ENCODE peak calls at places on chromosomes 3 and 15, in eight cellular contexts. A is cardiac muscle cell; V is NCI-H345; E is AG10803; Q is GM12891; Y is ureter; U is RWPE1; X is activated naive CD4-positive, alpha-beta T cell. T is an unnamed sample.

GRCh38 chr3:171092467-171092911 is 66.0 kb upstream of the SLC2A2 start:
- DNase-seq in A (no peak), V (no peak), E (no peak), Q (no peak), Y (no peak), U (no peak), X (no peak), T (no peak)

GRCh38 chr3:9676780-9677179 is 26.9 kb upstream of the CPNE9 start:
- DNase-seq in A (no peak), V (no peak), E (no peak), Q (no peak), Y (no peak), U (no peak), X (no peak), T (no peak)

GRCh38 chr15:60973637-60974415 is 255.3 kb downstream of the RORA start:
- DNase-seq in A (peak; percentile 28), V (no peak), E (peak; percentile 57), Q (no peak), Y (no peak), U (peak; percentile 59), X (no peak), T (no peak)

GRCh38 chr3:34038131-34038530 is 239.7 kb downstream of the PDCD6IP start:
- DNase-seq in A (no peak), V (no peak), E (no peak), Q (no peak), Y (no peak), U (no peak), X (no peak), T (no peak)

GRCh38 chr3:113166357-113166718 is 45.0 kb upstream of the BOC start:
- DNase-seq in A (no peak), V (no peak), E (no peak), Q (no peak), Y (no peak), U (no peak), X (no peak), T (no peak)

GRCh38 chr3:71089271-71089670 is 494.3 kb downstream of the FOXP1 start:
- DNase-seq in A (no peak), V (no peak), E (no peak), Q (no peak), Y (no peak), U (no peak), X (no peak), T (no peak)

GRCh38 chr15:49830411-49830810 is 209.6 kb downstream of the DTWD1 start:
- DNase-seq in A (no peak), V (no peak), E (peak; percentile 85), Q (no peak), Y (no peak), U (no peak), X (no peak), T (no peak)

GRCh38 chr3:136642714-136643113 is 109.5 kb downstream of the STAG1 start:
- DNase-seq in A (no peak), V (no peak), E (no peak), Q (no peak), Y (no peak), U (no peak), X (no peak), T (no peak)

GRCh38 chr15:47991376-47991775 is 129.4 kb upstream of the SLC24A5 start:
- DNase-seq in A (no peak), V (no peak), E (no peak), Q (no peak), Y (no peak), U (no peak), X (no peak), T (no peak)

GRCh38 chr3:63450023-63450422 is 171.9 kb downstream of the SYNPR start:
- DNase-seq in A (no peak), V (no peak), E (peak; percentile 6), Q (no peak), Y (no peak), U (no peak), X (no peak), T (no peak)

GRCh38 chr3:52244061-52244628 is 1.4 kb upstream of the PPM1M start:
- DNase-seq in A (no peak), V (no peak), E (peak; percentile 22), Q (peak; percentile 61), Y (peak; percentile 48), U (peak; percentile 54), X (no peak), T (no peak)

GRCh38 chr15:93929375-93930094 is 301.8 kb upstream of the MCTP2 start:
- DNase-seq in A (no peak), V (no peak), E (peak; percentile 87), Q (no peak), Y (no peak), U (peak; percentile 78), X (no peak), T (no peak)

GRCh38 chr3:60579734-60580133 is 671.5 kb downstream of the FHIT start:
- DNase-seq in A (no peak), V (peak; percentile 1), E (peak; percentile 85), Q (no peak), Y (no peak), U (peak; percentile 13), X (no peak), T (no peak)

GRCh38 chr15:63240136-63240535 is 37.3 kb upstream of the APH1B start:
- DNase-seq in A (no peak), V (peak; percentile 13), E (no peak), Q (no peak), Y (no peak), U (no peak), X (no peak), T (no peak)

GRCh38 chr3:55558316-55558715 is 71.2 kb upstream of the WNT5A start:
- DNase-seq in A (no peak), V (no peak), E (peak; percentile 75), Q (no peak), Y (no peak), U (no peak), X (no peak), T (no peak)

GRCh38 chr3:37671000-37671483 is 190.6 kb upstream of the CTDSPL start:
- DNase-seq in A (no peak), V (no peak), E (peak; percentile 12), Q (no peak), Y (no peak), U (no peak), X (no peak), T (no peak)

GRCh38 chr3:125591116-125591755 is 4.1 kb downstream of the OSBPL11 start:
- DNase-seq in A (no peak), V (no peak), E (no peak), Q (no peak), Y (no peak), U (no peak), X (no peak), T (no peak)